ENCODE peak calls at places on chromosomes 3 and 15, in eight cellular contexts. One of them, this sample, is unnamed.

GRCh38 chr3:15578272-15578671 is 23.1 kb downstream of the HACL1 start:
- DNase-seq in HepG2: no peak
- DNase-seq in stimulated activated CD8-positive, alpha-beta memory T cell treated with anti-CD3 and anti-CD28 coated beads, Interleukin-12 subunit alpha, Interleukin-12 subunit beta, amount 100 ng/mL, for 4 hours: no peak
- DNase-seq in GM12865: no peak
- DNase-seq in nephron progenitor cell: no peak
- DNase-seq in CD8-positive, alpha-beta memory T cell: no peak
- DNase-seq in C1 segment of cervical spinal cord: no peak
- DNase-seq in stimulated activated CD4-positive, alpha-beta T cell treated with anti-CD3 and anti-CD28 coated beads, Interleukin-1b, Interleukin-23, amount 100 ng/mL, for 24 hours: no peak
- DNase-seq in this sample: no peak

GRCh38 chr15:34353627-34354026 is 10.5 kb downstream of the NUTM1 start:
- DNase-seq in nephron progenitor cell: no peak
- DNase-seq in stimulated activated CD4-positive, alpha-beta T cell treated with anti-CD3 and anti-CD28 coated beads, Interleukin-1b, Interleukin-23, amount 100 ng/mL, for 24 hours: no peak
- DNase-seq in HepG2: no peak
- DNase-seq in GM12865: no peak
- DNase-seq in stimulated activated CD8-positive, alpha-beta memory T cell treated with anti-CD3 and anti-CD28 coated beads, Interleukin-12 subunit alpha, Interleukin-12 subunit beta, amount 100 ng/mL, for 4 hours: no peak
- DNase-seq in CD8-positive, alpha-beta memory T cell: no peak
- DNase-seq in C1 segment of cervical spinal cord: no peak
- DNase-seq in this sample: no peak

GRCh38 chr3:11642455-11643162 is 1.1 kb downstream of the VGLL4 start:
- DNase-seq in CD8-positive, alpha-beta memory T cell: peak
- DNase-seq in nephron progenitor cell: peak
- DNase-seq in HepG2: peak
- DNase-seq in GM12865: peak
- DNase-seq in stimulated activated CD8-positive, alpha-beta memory T cell treated with anti-CD3 and anti-CD28 coated beads, Interleukin-12 subunit alpha, Interleukin-12 subunit beta, amount 100 ng/mL, for 4 hours: peak
- DNase-seq in C1 segment of cervical spinal cord: peak
- DNase-seq in stimulated activated CD4-positive, alpha-beta T cell treated with anti-CD3 and anti-CD28 coated beads, Interleukin-1b, Interleukin-23, amount 100 ng/mL, for 24 hours: peak
- DNase-seq in this sample: peak

GRCh38 chr15:28930476-28931291 is 44.9 kb downstream of the APBA2 start:
- DNase-seq in HepG2: no peak
- DNase-seq in nephron progenitor cell: no peak
- DNase-seq in C1 segment of cervical spinal cord: no peak
- DNase-seq in CD8-positive, alpha-beta memory T cell: no peak
- DNase-seq in GM12865: no peak
- DNase-seq in stimulated activated CD4-positive, alpha-beta T cell treated with anti-CD3 and anti-CD28 coated beads, Interleukin-1b, Interleukin-23, amount 100 ng/mL, for 24 hours: no peak
- DNase-seq in stimulated activated CD8-positive, alpha-beta memory T cell treated with anti-CD3 and anti-CD28 coated beads, Interleukin-12 subunit alpha, Interleukin-12 subunit beta, amount 100 ng/mL, for 4 hours: no peak
- DNase-seq in this sample: no peak

GRCh38 chr15:32803631-32804030 is 85.8 kb downstream of the GREM1 start:
- DNase-seq in stimulated activated CD8-positive, alpha-beta memory T cell treated with anti-CD3 and anti-CD28 coated beads, Interleukin-12 subunit alpha, Interleukin-12 subunit beta, amount 100 ng/mL, for 4 hours: no peak
- DNase-seq in nephron progenitor cell: no peak
- DNase-seq in CD8-positive, alpha-beta memory T cell: no peak
- DNase-seq in HepG2: no peak
- DNase-seq in GM12865: no peak
- DNase-seq in stimulated activated CD4-positive, alpha-beta T cell treated with anti-CD3 and anti-CD28 coated beads, Interleukin-1b, Interleukin-23, amount 100 ng/mL, for 24 hours: no peak
- DNase-seq in C1 segment of cervical spinal cord: no peak
- DNase-seq in this sample: no peak

GRCh38 chr3:32320080-32320479 is 71.6 kb upstream of the CMTM7 start:
- DNase-seq in GM12865: no peak
- DNase-seq in C1 segment of cervical spinal cord: no peak
- DNase-seq in stimulated activated CD4-positive, alpha-beta T cell treated with anti-CD3 and anti-CD28 coated beads, Interleukin-1b, Interleukin-23, amount 100 ng/mL, for 24 hours: no peak
- DNase-seq in CD8-positive, alpha-beta memory T cell: no peak
- DNase-seq in HepG2: no peak
- DNase-seq in stimulated activated CD8-positive, alpha-beta memory T cell treated with anti-CD3 and anti-CD28 coated beads, Interleukin-12 subunit alpha, Interleukin-12 subunit beta, amount 100 ng/mL, for 4 hours: no peak
- DNase-seq in nephron progenitor cell: no peak
- DNase-seq in this sample: no peak

GRCh38 chr15:64693134-64693533 is 82.3 kb downstream of the RBPMS2 start:
- DNase-seq in HepG2: peak
- DNase-seq in stimulated activated CD8-positive, alpha-beta memory T cell treated with anti-CD3 and anti-CD28 coated beads, Interleukin-12 subunit alpha, Interleukin-12 subunit beta, amount 100 ng/mL, for 4 hours: no peak
- DNase-seq in C1 segment of cervical spinal cord: no peak
- DNase-seq in GM12865: no peak
- DNase-seq in CD8-positive, alpha-beta memory T cell: no peak
- DNase-seq in stimulated activated CD4-positive, alpha-beta T cell treated with anti-CD3 and anti-CD28 coated beads, Interleukin-1b, Interleukin-23, amount 100 ng/mL, for 24 hours: no peak
- DNase-seq in nephron progenitor cell: no peak
- DNase-seq in this sample: no peak

GRCh38 chr3:37745921-37746320 is 115.8 kb upstream of the CTDSPL start:
- DNase-seq in C1 segment of cervical spinal cord: no peak
- DNase-seq in stimulated activated CD4-positive, alpha-beta T cell treated with anti-CD3 and anti-CD28 coated beads, Interleukin-1b, Interleukin-23, amount 100 ng/mL, for 24 hours: no peak
- DNase-seq in CD8-positive, alpha-beta memory T cell: no peak
- DNase-seq in nephron progenitor cell: no peak
- DNase-seq in stimulated activated CD8-positive, alpha-beta memory T cell treated with anti-CD3 and anti-CD28 coated beads, Interleukin-12 subunit alpha, Interleukin-12 subunit beta, amount 100 ng/mL, for 4 hours: no peak
- DNase-seq in HepG2: no peak
- DNase-seq in GM12865: no peak
- DNase-seq in this sample: no peak

GRCh38 chr15:83695901-83696425 is 42.0 kb downstream of the ADAMTSL3 start:
- DNase-seq in nephron progenitor cell: no peak
- DNase-seq in CD8-positive, alpha-beta memory T cell: no peak
- DNase-seq in stimulated activated CD4-positive, alpha-beta T cell treated with anti-CD3 and anti-CD28 coated beads, Interleukin-1b, Interleukin-23, amount 100 ng/mL, for 24 hours: no peak
- DNase-seq in GM12865: no peak
- DNase-seq in HepG2: no peak
- DNase-seq in stimulated activated CD8-positive, alpha-beta memory T cell treated with anti-CD3 and anti-CD28 coated beads, Interleukin-12 subunit alpha, Interleukin-12 subunit beta, amount 100 ng/mL, for 4 hours: no peak
- DNase-seq in C1 segment of cervical spinal cord: no peak
- DNase-seq in this sample: no peak

GRCh38 chr3:120772081-120772480 is 29.5 kb downstream of the GTF2E1 start:
- DNase-seq in GM12865: no peak
- DNase-seq in nephron progenitor cell: no peak
- DNase-seq in C1 segment of cervical spinal cord: no peak
- DNase-seq in CD8-positive, alpha-beta memory T cell: no peak
- DNase-seq in stimulated activated CD4-positive, alpha-beta T cell treated with anti-CD3 and anti-CD28 coated beads, Interleukin-1b, Interleukin-23, amount 100 ng/mL, for 24 hours: no peak
- DNase-seq in stimulated activated CD8-positive, alpha-beta memory T cell treated with anti-CD3 and anti-CD28 coated beads, Interleukin-12 subunit alpha, Interleukin-12 subunit beta, amount 100 ng/mL, for 4 hours: no peak
- DNase-seq in HepG2: no peak
- DNase-seq in this sample: no peak

GRCh38 chr3:11658180-11658579 is 14.5 kb upstream of the VGLL4 start:
- DNase-seq in HepG2: no peak
- DNase-seq in nephron progenitor cell: no peak
- DNase-seq in GM12865: no peak
- DNase-seq in C1 segment of cervical spinal cord: no peak
- DNase-seq in stimulated activated CD8-positive, alpha-beta memory T cell treated with anti-CD3 and anti-CD28 coated beads, Interleukin-12 subunit alpha, Interleukin-12 subunit beta, amount 100 ng/mL, for 4 hours: no peak
- DNase-seq in CD8-positive, alpha-beta memory T cell: no peak
- DNase-seq in stimulated activated CD4-positive, alpha-beta T cell treated with anti-CD3 and anti-CD28 coated beads, Interleukin-1b, Interleukin-23, amount 100 ng/mL, for 24 hours: no peak
- DNase-seq in this sample: no peak

GRCh38 chr15:86055688-86056087 is 24.0 kb upstream of the AGBL1 start:
- DNase-seq in CD8-positive, alpha-beta memory T cell: no peak
- DNase-seq in stimulated activated CD4-positive, alpha-beta T cell treated with anti-CD3 and anti-CD28 coated beads, Interleukin-1b, Interleukin-23, amount 100 ng/mL, for 24 hours: no peak
- DNase-seq in C1 segment of cervical spinal cord: no peak
- DNase-seq in nephron progenitor cell: no peak
- DNase-seq in stimulated activated CD8-positive, alpha-beta memory T cell treated with anti-CD3 and anti-CD28 coated beads, Interleukin-12 subunit alpha, Interleukin-12 subunit beta, amount 100 ng/mL, for 4 hours: no peak
- DNase-seq in GM12865: no peak
- DNase-seq in HepG2: no peak
- DNase-seq in this sample: no peak

GRCh38 chr15:82552861-82553260 is 12.6 kb upstream of the RPS17 start:
- DNase-seq in HepG2: no peak
- DNase-seq in stimulated activated CD4-positive, alpha-beta T cell treated with anti-CD3 and anti-CD28 coated beads, Interleukin-1b, Interleukin-23, amount 100 ng/mL, for 24 hours: no peak
- DNase-seq in GM12865: no peak
- DNase-seq in nephron progenitor cell: no peak
- DNase-seq in stimulated activated CD8-positive, alpha-beta memory T cell treated with anti-CD3 and anti-CD28 coated beads, Interleukin-12 subunit alpha, Interleukin-12 subunit beta, amount 100 ng/mL, for 4 hours: no peak
- DNase-seq in CD8-positive, alpha-beta memory T cell: no peak
- DNase-seq in C1 segment of cervical spinal cord: no peak
- DNase-seq in this sample: no peak

GRCh38 chr3:32309653-32310242 is 71.3 kb downstream of the CMTM8 start:
- DNase-seq in stimulated activated CD8-positive, alpha-beta memory T cell treated with anti-CD3 and anti-CD28 coated beads, Interleukin-12 subunit alpha, Interleukin-12 subunit beta, amount 100 ng/mL, for 4 hours: no peak
- DNase-seq in C1 segment of cervical spinal cord: no peak
- DNase-seq in GM12865: no peak
- DNase-seq in HepG2: no peak
- DNase-seq in nephron progenitor cell: no peak
- DNase-seq in stimulated activated CD4-positive, alpha-beta T cell treated with anti-CD3 and anti-CD28 coated beads, Interleukin-1b, Interleukin-23, amount 100 ng/mL, for 24 hours: no peak
- DNase-seq in CD8-positive, alpha-beta memory T cell: no peak
- DNase-seq in this sample: no peak

GRCh38 chr15:79474252-79474651 is 42.1 kb downstream of the MINAR1 start:
- DNase-seq in stimulated activated CD4-positive, alpha-beta T cell treated with anti-CD3 and anti-CD28 coated beads, Interleukin-1b, Interleukin-23, amount 100 ng/mL, for 24 hours: no peak
- DNase-seq in GM12865: no peak
- DNase-seq in CD8-positive, alpha-beta memory T cell: no peak
- DNase-seq in C1 segment of cervical spinal cord: no peak
- DNase-seq in HepG2: no peak
- DNase-seq in nephron progenitor cell: no peak
- DNase-seq in stimulated activated CD8-positive, alpha-beta memory T cell treated with anti-CD3 and anti-CD28 coated beads, Interleukin-12 subunit alpha, Interleukin-12 subunit beta, amount 100 ng/mL, for 4 hours: no peak
- DNase-seq in this sample: no peak

GRCh38 chr3:185421577-185422232 is 58.8 kb downstream of the MAP3K13 start:
- DNase-seq in HepG2: no peak
- DNase-seq in C1 segment of cervical spinal cord: no peak
- DNase-seq in nephron progenitor cell: no peak
- DNase-seq in CD8-positive, alpha-beta memory T cell: no peak
- DNase-seq in stimulated activated CD4-positive, alpha-beta T cell treated with anti-CD3 and anti-CD28 coated beads, Interleukin-1b, Interleukin-23, amount 100 ng/mL, for 24 hours: no peak
- DNase-seq in stimulated activated CD8-positive, alpha-beta memory T cell treated with anti-CD3 and anti-CD28 coated beads, Interleukin-12 subunit alpha, Interleukin-12 subunit beta, amount 100 ng/mL, for 4 hours: no peak
- DNase-seq in GM12865: peak
- DNase-seq in this sample: no peak

GRCh38 chr15:85737061-85737460 is 57.7 kb downstream of the KLHL25 start:
- DNase-seq in CD8-positive, alpha-beta memory T cell: no peak
- DNase-seq in stimulated activated CD4-positive, alpha-beta T cell treated with anti-CD3 and anti-CD28 coated beads, Interleukin-1b, Interleukin-23, amount 100 ng/mL, for 24 hours: no peak
- DNase-seq in nephron progenitor cell: no peak
- DNase-seq in HepG2: no peak
- DNase-seq in GM12865: no peak
- DNase-seq in stimulated activated CD8-positive, alpha-beta memory T cell treated with anti-CD3 and anti-CD28 coated beads, Interleukin-12 subunit alpha, Interleukin-12 subunit beta, amount 100 ng/mL, for 4 hours: no peak
- DNase-seq in C1 segment of cervical spinal cord: no peak
- DNase-seq in this sample: no peak

GRCh38 chr3:85567074-85567676 is 608.4 kb downstream of the CADM2 start:
- DNase-seq in stimulated activated CD8-positive, alpha-beta memory T cell treated with anti-CD3 and anti-CD28 coated beads, Interleukin-12 subunit alpha, Interleukin-12 subunit beta, amount 100 ng/mL, for 4 hours: no peak
- DNase-seq in HepG2: peak
- DNase-seq in stimulated activated CD4-positive, alpha-beta T cell treated with anti-CD3 and anti-CD28 coated beads, Interleukin-1b, Interleukin-23, amount 100 ng/mL, for 24 hours: peak
- DNase-seq in nephron progenitor cell: peak
- DNase-seq in CD8-positive, alpha-beta memory T cell: no peak
- DNase-seq in C1 segment of cervical spinal cord: peak
- DNase-seq in GM12865: peak
- DNase-seq in this sample: peak

GRCh38 chr15:75153084-75153483 is 48.6 kb upstream of the C15orf39 start:
- DNase-seq in GM12865: peak
- DNase-seq in CD8-positive, alpha-beta memory T cell: no peak
- DNase-seq in HepG2: peak
- DNase-seq in stimulated activated CD4-positive, alpha-beta T cell treated with anti-CD3 and anti-CD28 coated beads, Interleukin-1b, Interleukin-23, amount 100 ng/mL, for 24 hours: no peak
- DNase-seq in nephron progenitor cell: no peak
- DNase-seq in stimulated activated CD8-positive, alpha-beta memory T cell treated with anti-CD3 and anti-CD28 coated beads, Interleukin-12 subunit alpha, Interleukin-12 subunit beta, amount 100 ng/mL, for 4 hours: no peak
- DNase-seq in C1 segment of cervical spinal cord: no peak
- DNase-seq in this sample: no peak

GRCh38 chr3:183698318-183698731 is 728 bp downstream of the YEATS2 start:
- DNase-seq in nephron progenitor cell: peak
- DNase-seq in CD8-positive, alpha-beta memory T cell: peak
- DNase-seq in HepG2: no peak
- DNase-seq in GM12865: peak
- DNase-seq in stimulated activated CD4-positive, alpha-beta T cell treated with anti-CD3 and anti-CD28 coated beads, Interleukin-1b, Interleukin-23, amount 100 ng/mL, for 24 hours: peak
- DNase-seq in stimulated activated CD8-positive, alpha-beta memory T cell treated with anti-CD3 and anti-CD28 coated beads, Interleukin-12 subunit alpha, Interleukin-12 subunit beta, amount 100 ng/mL, for 4 hours: no peak
- DNase-seq in C1 segment of cervical spinal cord: peak
- DNase-seq in this sample: peak

GRCh38 chr3:52053307-52054304 is 2.8 kb downstream of the DUSP7 start:
- DNase-seq in stimulated activated CD8-positive, alpha-beta memory T cell treated with anti-CD3 and anti-CD28 coated beads, Interleukin-12 subunit alpha, Interleukin-12 subunit beta, amount 100 ng/mL, for 4 hours: peak
- DNase-seq in C1 segment of cervical spinal cord: peak
- DNase-seq in HepG2: no peak
- DNase-seq in CD8-positive, alpha-beta memory T cell: no peak
- DNase-seq in nephron progenitor cell: no peak
- DNase-seq in GM12865: peak
- DNase-seq in stimulated activated CD4-positive, alpha-beta T cell treated with anti-CD3 and anti-CD28 coated beads, Interleukin-1b, Interleukin-23, amount 100 ng/mL, for 24 hours: peak
- DNase-seq in this sample: peak

This sample was measured in neural progenitor cell.